ENCODE peak calls at places on chromosomes 12 and 14, in eight cellular contexts. B, E, G, U, O, C, J and A are unnamed samples.

GRCh38 chr14:76985540-76986260 is 42.8 kb downstream of the IRF2BPL start:
- DNase-seq in C (no peak), O (no peak), J (no peak), B (no peak), G (no peak), U (no peak), E (no peak), A (no peak)

GRCh38 chr12:32756476-32757158 is 920 bp upstream of the YARS2 start:
- DNase-seq in E (no peak), J (no peak), U (no peak), C (no peak), G (no peak), O (no peak), B (no peak), A (no peak)

GRCh38 chr12:98896938-98897337 is 251.8 kb downstream of the APAF1 start:
- DNase-seq in E (no peak), J (no peak), U (no peak), G (no peak), C (no peak), B (no peak), O (no peak), A (no peak)

GRCh38 chr14:57182760-57183503 is 85.8 kb downstream of the EXOC5 start:
- DNase-seq in C (no peak), J (no peak), E (no peak), G (peak; percentile 56), U (no peak), O (no peak), B (no peak), A (no peak)

GRCh38 chr12:26017484-26018211 is 59.2 kb downstream of the RASSF8 start:
- DNase-seq in O (peak; percentile 40), B (no peak), E (no peak), G (no peak), U (no peak), J (no peak), C (no peak), A (no peak)

GRCh38 chr12:77032406-77032805 is 33.0 kb downstream of the E2F7 start:
- DNase-seq in E (no peak), J (peak; percentile 89), B (no peak), O (no peak), G (no peak), C (no peak), U (no peak), A (no peak)

GRCh38 chr12:116442981-116443380 is 116.2 kb upstream of the MAP1LC3B2 start:
- DNase-seq in J (no peak), G (no peak), C (no peak), O (no peak), U (no peak), B (no peak), E (no peak), A (no peak)

GRCh38 chr14:76497550-76498484 is 121.9 kb downstream of the ESRRB start:
- DNase-seq in G (no peak), B (no peak), O (no peak), J (no peak), E (no peak), C (no peak), U (no peak), A (peak; percentile 49)

GRCh38 chr12:663293-663871 is at the start of gene NINJ2:
- DNase-seq in E (no peak), C (no peak), J (no peak), B (no peak), G (peak; percentile 35), U (no peak), O (no peak), A (no peak)

GRCh38 chr14:39419272-39419671 is 13.0 kb downstream of the FBXO33 start:
- DNase-seq in C (no peak), O (no peak), B (no peak), E (no peak), U (no peak), G (no peak), J (no peak), A (no peak)

GRCh38 chr14:64726585-64726890 is 22.3 kb downstream of the PLEKHG3 start:
- DNase-seq in C (no peak), G (peak; percentile 42), U (no peak), J (peak; percentile 88), B (no peak), O (no peak), E (no peak), A (peak; percentile 60)

GRCh38 chr14:98949506-98950135 is 322.4 kb downstream of the BCL11B start:
- DNase-seq in E (no peak), O (no peak), J (no peak), B (no peak), G (no peak), C (no peak), U (no peak), A (no peak)

GRCh38 chr14:59986556-59987059 is 66.7 kb downstream of the LRRC9 start:
- DNase-seq in C (no peak), J (no peak), U (no peak), G (no peak), E (no peak), B (no peak), O (no peak), A (no peak)

GRCh38 chr12:128025856-128026255 is 241.1 kb upstream of the TMEM132C start:
- DNase-seq in G (no peak), B (no peak), E (no peak), O (no peak), U (no peak), J (no peak), C (no peak), A (no peak)

GRCh38 chr14:87754512-87755223 is 238.3 kb downstream of the GALC start:
- DNase-seq in G (no peak), O (no peak), C (no peak), J (no peak), B (no peak), E (no peak), U (no peak), A (no peak)

GRCh38 chr14:103828315-103828967 is 18.9 kb downstream of the PPP1R13B start:
- DNase-seq in E (no peak), J (no peak), U (no peak), G (peak; percentile 65), C (no peak), O (no peak), B (no peak), A (peak; percentile 40)

GRCh38 chr14:64522591-64523355 is 17.8 kb upstream of the HSPA2 start:
- DNase-seq in B (no peak), C (no peak), O (no peak), G (no peak), E (no peak), U (no peak), J (no peak), A (no peak)

GRCh38 chr12:123765504-123766035 is 3.5 kb downstream of the DNAH10 start:
- DNase-seq in E (no peak), B (no peak), U (no peak), J (no peak), O (no peak), G (no peak), C (no peak), A (no peak)

GRCh38 chr12:14257734-14258467 is 107.6 kb upstream of the ATF7IP start:
- DNase-seq in U (peak; percentile 84), B (peak; percentile 57), C (peak; percentile 93), J (peak; percentile 93), E (peak; percentile 90), G (peak; percentile 75), O (peak; percentile 99), A (peak; percentile 86)

GRCh38 chr14:56129941-56130340 is 11.7 kb downstream of the PELI2 start:
- DNase-seq in O (no peak), E (no peak), C (no peak), B (no peak), G (no peak), J (no peak), U (no peak), A (no peak)

GRCh38 chr12:44369967-44370366 is 506.1 kb downstream of the NELL2 start:
- DNase-seq in B (no peak), O (no peak), G (no peak), E (no peak), J (no peak), C (no peak), U (no peak), A (no peak)
- H3K27ac ChIP-seq in B (no peak overlapping the region), O (no peak overlapping the region), G (no peak overlapping the region), E (no peak overlapping the region), J (no peak overlapping the region), C (no peak overlapping the region), U (no peak overlapping the region), A (no peak overlapping the region)

GRCh38 chr12:100573168-100573498 is 351 bp upstream of the GAS2L3 start:
- DNase-seq in C (no peak), G (no peak), J (no peak), O (no peak), B (no peak), E (no peak), U (no peak), A (no peak)
- H3K27ac ChIP-seq in C (peak overlapping the region; percentile 89), G (peak overlapping the region; percentile 35), J (peak overlapping the region; percentile 86), O (peak overlapping the region; percentile 85), B (no peak overlapping the region), E (peak overlapping the region; percentile 83), U (no peak overlapping the region), A (peak overlapping the region; percentile 55)

DNA sequence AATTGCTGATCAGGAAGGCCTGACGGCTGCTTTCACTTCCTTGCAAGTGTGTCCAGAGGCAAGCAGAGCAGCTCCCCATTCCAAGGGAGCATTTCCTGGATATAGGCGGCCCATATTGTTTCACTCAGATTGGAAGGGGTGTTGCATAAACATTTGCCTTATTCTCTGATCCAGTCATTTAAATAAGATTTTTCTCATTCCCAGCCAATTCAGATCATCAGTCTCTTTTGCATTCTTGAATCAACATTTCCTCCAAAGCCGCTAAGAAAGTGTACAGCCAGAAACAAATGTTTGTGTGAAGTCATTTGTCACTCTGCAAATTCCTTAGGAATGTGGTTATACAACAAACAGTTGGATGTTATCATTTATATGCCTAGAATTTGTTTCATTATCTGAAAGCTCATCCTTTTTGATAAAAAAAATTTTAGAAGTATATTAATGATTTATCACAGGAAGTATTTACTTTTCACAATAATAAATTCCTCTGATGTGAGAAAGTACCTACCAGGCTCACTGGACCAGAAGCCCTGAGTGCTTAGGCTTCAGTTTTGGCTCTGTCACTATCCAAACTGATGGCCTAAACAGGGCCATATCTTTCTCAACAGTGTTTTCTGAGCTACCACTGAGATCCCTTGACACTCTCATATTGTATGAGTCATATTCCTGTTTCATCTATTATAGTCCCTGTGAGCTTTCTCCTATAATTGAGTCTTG is 379.6 kb downstream of the CCDC91 start:
- DNase-seq in J (no peak), U (no peak), O (peak; percentile 10), B (no peak), C (no peak), E (no peak), G (no peak), A (no peak)
- H3K27ac ChIP-seq in J (no peak overlapping the region), U (no peak overlapping the region), O (no peak overlapping the region), B (no peak overlapping the region), C (peak overlapping the region; percentile 65), E (no peak overlapping the region), G (no peak overlapping the region), A (peak overlapping the region; percentile 4)

GRCh38 chr12:4223273-4223855 is 50.2 kb upstream of the CCND2 start:
- DNase-seq in E (no peak), U (no peak), C (no peak), G (no peak), J (no peak), O (no peak), B (no peak), A (no peak)
- H3K27ac ChIP-seq in E (no peak overlapping the region), U (no peak overlapping the region), C (no peak overlapping the region), G (no peak overlapping the region), J (no peak overlapping the region), O (no peak overlapping the region), B (no peak overlapping the region), A (no peak overlapping the region)

GRCh38 chr12:56528836-56529235 is 7.2 kb downstream of the RBMS2 start:
- DNase-seq in C (no peak), B (no peak), E (no peak), J (no peak), G (no peak), U (no peak), O (no peak), A (no peak)

GRCh38 chr12:56530390-56531055 is 8.9 kb downstream of the RBMS2 start:
- DNase-seq in J (no peak), B (no peak), U (no peak), E (no peak), C (no peak), O (no peak), G (no peak), A (no peak)

GRCh38 chr12:56529656-56530055 is 8.0 kb downstream of the RBMS2 start:
- DNase-seq in J (no peak), G (no peak), O (no peak), E (no peak), C (no peak), U (no peak), B (no peak), A (no peak)
- H3K27ac ChIP-seq in J (no peak overlapping the region), G (no peak overlapping the region), O (no peak overlapping the region), E (peak overlapping the region; percentile 33), C (no peak overlapping the region), U (no peak overlapping the region), B (no peak overlapping the region), A (no peak overlapping the region)